ENCODE peak calls at places on chromosomes 3 and 15, in five cellular contexts. N is T-cell, J is KBM-7, F is GM19239, T is dorsolateral prefrontal cortex. A is an unnamed sample.

GRCh38 chr3:30689202-30689641 is 82.8 kb downstream of the TGFBR2 start:
- DNase-seq in F (no peak), T (no peak), J (peak), N (no peak), A (no peak)

GRCh38 chr15:94526071-94526689 is 294.8 kb downstream of the MCTP2 start:
- DNase-seq in J (peak), F (no peak), N (no peak), T (no peak), A (no peak)

GRCh38 chr3:113035387-113035982 is 44.7 kb downstream of the GTPBP8 start:
- DNase-seq in N (no peak), F (peak), T (no peak), J (peak), A (peak)

GRCh38 chr3:104556372-104557078 is 810.2 kb upstream of the ALCAM start:
- DNase-seq in T (no peak), F (no peak), N (no peak), J (peak), A (no peak)

GRCh38 chr3:79337798-79338197 is 430.0 kb downstream of the ROBO1 start:
- DNase-seq in F (no peak), N (no peak), T (no peak), J (no peak), A (no peak)

GRCh38 chr15:62753518-62754221 is 288.9 kb upstream of the TPM1 start:
- DNase-seq in T (no peak), F (no peak), N (no peak), J (no peak), A (no peak)

GRCh38 chr3:22960326-22960984 is 242.7 kb upstream of the UBE2E2 start:
- DNase-seq in F (peak), N (no peak), T (no peak), J (peak), A (peak)

GRCh38 chr3:29565236-29565635 is 284.4 kb downstream of the RBMS3 start:
- DNase-seq in N (no peak), F (no peak), T (no peak), J (no peak), A (no peak)

GRCh38 chr3:99751649-99752048 is 66.0 kb upstream of the CMSS1 start:
- DNase-seq in F (no peak), J (no peak), N (no peak), T (no peak), A (no peak)

GRCh38 chr3:149023951-149024350 is 32.6 kb downstream of the GYG1 start:
- DNase-seq in F (no peak), N (no peak), T (no peak), J (no peak), A (no peak)

GRCh38 chr3:44887101-44887500 is 12.7 kb downstream of the TGM4 start:
- DNase-seq in T (no peak), F (no peak), J (no peak), N (no peak), A (no peak)

GRCh38 chr15:40594429-40594836 is 384 bp downstream of the KNL1 start:
- DNase-seq in J (no peak), T (no peak), N (no peak), F (peak), A (no peak)

GRCh38 chr15:78730955-78731354 is 80.3 kb downstream of the ADAMTS7 start:
- DNase-seq in J (no peak), N (no peak), F (no peak), T (no peak), A (no peak)

GRCh38 chr3:195763843-195764825 is 43.4 kb downstream of the MUC20 start:
- DNase-seq in N (no peak), J (no peak), T (no peak), F (no peak), A (no peak)

GRCh38 chr3:119350114-119350513 is 55.9 kb downstream of the ARHGAP31 start:
- DNase-seq in N (no peak), T (no peak), F (no peak), J (peak), A (no peak)

GRCh38 chr3:49671291-49672288 is 2.6 kb upstream of the APEH start:
- DNase-seq in J (peak), N (peak), F (peak), T (peak), A (no peak)

GRCh38 chr3:53748512-53749271 is 97.5 kb downstream of the CHDH start:
- DNase-seq in F (peak), J (no peak), N (no peak), T (no peak), A (peak)

GRCh38 chr3:113948015-113948917 is 453 bp downstream of the ZDHHC23 start:
- DNase-seq in N (peak), J (peak), F (peak), T (peak), A (no peak)